ENCODE peak calls at places on chromosomes 4 and X, in seven cellular contexts. One of them, this sample, is unnamed.
A peak's percentile ranks its signal among the peaks of the same experiment; 100 is the strongest.

GRCh38 chr4:24867766-24868296 is 45.0 kb downstream of the CCDC149 start:
- DNase-seq in esophagus squamous epithelium: no peak
- DNase-seq in pancreas: no peak
- DNase-seq in GM06990: no peak
- DNase-seq in RWPE1: no peak
- DNase-seq in upper lobe of left lung: no peak
- DNase-seq in uterus: no peak
- DNase-seq in this sample: no peak

GRCh38 chr4:89614155-89614554 is 222.8 kb downstream of the SNCA start:
- DNase-seq in esophagus squamous epithelium: no peak
- DNase-seq in pancreas: no peak
- DNase-seq in GM06990: no peak
- DNase-seq in RWPE1: no peak
- DNase-seq in upper lobe of left lung: no peak
- DNase-seq in uterus: no peak
- DNase-seq in this sample: no peak

GRCh38 chr4:124206779-124207605 is 505.5 kb downstream of the ANKRD50 start:
- DNase-seq in esophagus squamous epithelium: no peak
- DNase-seq in pancreas: peak; percentile 38
- DNase-seq in GM06990: no peak
- DNase-seq in RWPE1: no peak
- DNase-seq in upper lobe of left lung: no peak
- DNase-seq in uterus: no peak
- DNase-seq in this sample: peak; percentile 85

GRCh38 chr4:94338681-94339351 is 3.8 kb downstream of the HPGDS start:
- DNase-seq in esophagus squamous epithelium: no peak
- DNase-seq in pancreas: no peak
- DNase-seq in GM06990: peak; percentile 69
- DNase-seq in RWPE1: no peak
- DNase-seq in upper lobe of left lung: no peak
- DNase-seq in uterus: no peak
- DNase-seq in this sample: no peak

GRCh38 chr4:2248044-2248780 is 6.3 kb upstream of the HAUS3 start:
- DNase-seq in esophagus squamous epithelium: no peak
- DNase-seq in pancreas: peak; percentile 8
- DNase-seq in GM06990: peak; percentile 9
- DNase-seq in RWPE1: no peak
- DNase-seq in upper lobe of left lung: no peak
- DNase-seq in uterus: peak; percentile 15
- DNase-seq in this sample: no peak

GRCh38 chr4:67725981-67726380 is 25.0 kb upstream of the UBA6 start:
- DNase-seq in esophagus squamous epithelium: no peak
- DNase-seq in pancreas: no peak
- DNase-seq in GM06990: no peak
- DNase-seq in RWPE1: no peak
- DNase-seq in upper lobe of left lung: no peak
- DNase-seq in uterus: no peak
- DNase-seq in this sample: peak; percentile 85

GRCh38 chr4:76011700-76012387 is 4.5 kb upstream of the CXCL9 start:
- DNase-seq in esophagus squamous epithelium: no peak
- DNase-seq in pancreas: no peak
- DNase-seq in GM06990: peak; percentile 59
- DNase-seq in RWPE1: peak; percentile 34
- DNase-seq in upper lobe of left lung: no peak
- DNase-seq in uterus: peak; percentile 36
- DNase-seq in this sample: peak; percentile 66

GRCh38 chr4:1043658-1044468 is 32.4 kb downstream of the FGFRL1 start:
- DNase-seq in esophagus squamous epithelium: no peak
- DNase-seq in pancreas: peak; percentile 85
- DNase-seq in GM06990: no peak
- DNase-seq in RWPE1: peak; percentile 91
- DNase-seq in upper lobe of left lung: peak; percentile 89
- DNase-seq in uterus: peak; percentile 97
- DNase-seq in this sample: peak; percentile 99

GRCh38 chrX:102697506-102697905 is 14.7 kb upstream of the GPRASP2 start:
- DNase-seq in esophagus squamous epithelium: no peak
- DNase-seq in pancreas: no peak
- DNase-seq in GM06990: no peak
- DNase-seq in RWPE1: no peak
- DNase-seq in upper lobe of left lung: no peak
- DNase-seq in uterus: no peak
- DNase-seq in this sample: peak; percentile 4

GRCh38 chrX:51496501-51497291 is at the start of gene NUDT11:
- DNase-seq in esophagus squamous epithelium: no peak
- DNase-seq in pancreas: peak; percentile 43
- DNase-seq in GM06990: peak; percentile 18
- DNase-seq in RWPE1: peak; percentile 40
- DNase-seq in upper lobe of left lung: peak; percentile 34
- DNase-seq in uterus: peak; percentile 53
- DNase-seq in this sample: peak; percentile 31

DNA sequence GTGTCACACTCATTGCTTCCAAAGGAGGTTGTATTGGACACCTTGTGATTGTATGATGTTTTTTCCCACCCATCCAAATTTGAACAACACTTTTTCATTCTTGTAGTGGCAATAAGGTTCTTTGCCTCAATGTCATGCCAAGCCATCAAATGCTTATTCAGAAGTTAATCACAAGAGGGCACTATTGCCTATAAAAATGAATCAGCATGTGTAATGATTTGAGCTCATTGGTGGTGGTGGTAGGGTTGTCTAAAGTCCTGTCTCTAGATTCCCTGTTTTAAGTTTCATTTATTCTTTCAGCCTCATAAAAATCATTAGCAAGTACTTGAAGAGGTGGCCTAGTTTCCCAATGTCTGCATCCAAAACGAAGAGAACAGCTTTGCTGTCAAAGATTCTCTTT is 37.0 kb downstream of the IRS4 start:
- DNase-seq in esophagus squamous epithelium: no peak
- DNase-seq in pancreas: no peak
- DNase-seq in GM06990: peak; percentile 12
- DNase-seq in RWPE1: peak; percentile 3
- DNase-seq in upper lobe of left lung: no peak
- DNase-seq in uterus: no peak
- DNase-seq in this sample: peak; percentile 18
- TF ChIP-seq CTCF in esophagus squamous epithelium: no peak
- TF ChIP-seq CTCF in pancreas: peak; percentile 36
- TF ChIP-seq CTCF in GM06990: peak; percentile 50
- TF ChIP-seq CTCF in RWPE1: no peak
- TF ChIP-seq CTCF in upper lobe of left lung: no peak
- TF ChIP-seq CTCF in uterus: peak; percentile 14
- TF ChIP-seq CTCF in this sample: peak; percentile 57

GRCh38 chrX:142040906-142041305 is 137.2 kb downstream of the MAGEC1 start:
- DNase-seq in esophagus squamous epithelium: no peak
- DNase-seq in pancreas: no peak
- DNase-seq in GM06990: no peak
- DNase-seq in RWPE1: no peak
- DNase-seq in upper lobe of left lung: no peak
- DNase-seq in uterus: no peak
- DNase-seq in this sample: no peak
- TF ChIP-seq CTCF in esophagus squamous epithelium: no peak
- TF ChIP-seq CTCF in pancreas: no peak
- TF ChIP-seq CTCF in GM06990: no peak
- TF ChIP-seq CTCF in RWPE1: no peak
- TF ChIP-seq CTCF in upper lobe of left lung: no peak
- TF ChIP-seq CTCF in uterus: no peak
- TF ChIP-seq CTCF in this sample: no peak

GRCh38 chr4:111639876-111640275 is 505.4 kb upstream of the FAM241A start:
- DNase-seq in esophagus squamous epithelium: no peak
- DNase-seq in pancreas: no peak
- DNase-seq in GM06990: no peak
- DNase-seq in RWPE1: peak; percentile 19
- DNase-seq in upper lobe of left lung: no peak
- DNase-seq in uterus: no peak
- DNase-seq in this sample: peak; percentile 40

GRCh38 chr4:111639120-111639519 is 506.1 kb upstream of the FAM241A start:
- DNase-seq in esophagus squamous epithelium: no peak
- DNase-seq in pancreas: no peak
- DNase-seq in GM06990: no peak
- DNase-seq in RWPE1: no peak
- DNase-seq in upper lobe of left lung: no peak
- DNase-seq in uterus: no peak
- DNase-seq in this sample: peak; percentile 28

GRCh38 chr4:111636961-111637556 is 508.2 kb upstream of the FAM241A start:
- DNase-seq in esophagus squamous epithelium: no peak
- DNase-seq in pancreas: no peak
- DNase-seq in GM06990: no peak
- DNase-seq in RWPE1: no peak
- DNase-seq in upper lobe of left lung: no peak
- DNase-seq in uterus: no peak
- DNase-seq in this sample: no peak

DNA sequence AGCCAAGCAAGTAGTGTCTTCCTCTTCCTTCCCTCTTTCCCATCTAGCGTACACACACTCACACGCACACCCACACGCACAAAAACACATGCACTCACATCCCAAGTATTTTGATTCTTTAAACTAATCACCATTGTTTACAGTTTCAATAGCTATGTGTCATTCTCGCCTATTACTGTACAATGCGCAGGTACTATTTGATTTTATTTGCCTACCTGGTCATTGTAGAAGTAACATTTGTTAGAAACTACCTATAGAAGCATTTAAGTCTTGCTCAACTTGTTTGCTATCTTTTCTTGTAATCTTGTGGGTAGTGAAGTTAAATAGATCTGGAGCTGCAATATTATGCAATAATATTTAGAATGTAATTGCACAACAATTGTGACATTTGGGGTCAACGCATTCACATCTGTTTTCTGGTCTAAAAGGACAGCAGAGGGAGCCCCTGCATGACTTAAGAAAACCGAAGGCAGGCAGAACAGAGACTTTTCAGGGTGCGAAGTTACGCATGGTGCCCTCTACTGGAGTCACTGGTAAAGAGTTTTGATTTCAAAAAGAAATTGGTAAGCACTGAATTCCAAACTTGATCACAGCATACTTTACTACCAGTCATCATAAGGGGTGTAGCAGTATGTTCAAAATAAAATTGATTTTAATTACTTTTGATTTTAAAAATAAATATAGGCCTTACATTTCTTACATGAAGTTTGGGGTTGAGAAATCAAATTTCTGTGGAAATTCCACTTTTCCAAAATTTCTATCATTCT is 503.3 kb upstream of the FAM241A start:
- DNase-seq in esophagus squamous epithelium: no peak
- DNase-seq in pancreas: peak; percentile 64
- DNase-seq in GM06990: peak; percentile 26
- DNase-seq in RWPE1: peak; percentile 73
- DNase-seq in upper lobe of left lung: peak; percentile 59
- DNase-seq in uterus: peak; percentile 79
- DNase-seq in this sample: peak; percentile 82
- TF ChIP-seq CTCF in esophagus squamous epithelium: peak; percentile 50
- TF ChIP-seq CTCF in pancreas: peak; percentile 58
- TF ChIP-seq CTCF in GM06990: peak; percentile 94
- TF ChIP-seq CTCF in RWPE1: peak; percentile 85
- TF ChIP-seq CTCF in upper lobe of left lung: no peak
- TF ChIP-seq CTCF in uterus: peak; percentile 84
- TF ChIP-seq CTCF in this sample: peak; percentile 96

GRCh38 chr4:79241846-79242245 is 84.0 kb downstream of the NAA11 start:
- DNase-seq in esophagus squamous epithelium: no peak
- DNase-seq in pancreas: no peak
- DNase-seq in GM06990: no peak
- DNase-seq in RWPE1: no peak
- DNase-seq in upper lobe of left lung: no peak
- DNase-seq in uterus: no peak
- DNase-seq in this sample: peak; percentile 10
- TF ChIP-seq CTCF in esophagus squamous epithelium: no peak
- TF ChIP-seq CTCF in pancreas: no peak
- TF ChIP-seq CTCF in GM06990: peak; percentile 5
- TF ChIP-seq CTCF in RWPE1: no peak
- TF ChIP-seq CTCF in upper lobe of left lung: no peak
- TF ChIP-seq CTCF in uterus: no peak
- TF ChIP-seq CTCF in this sample: no peak